ENCODE peak calls at places on chromosomes 2 and 18, in four cellular contexts. X is Daoy, S is fibroblast of lung, E is left lung. D is an unnamed sample.

GRCh38 chr2:10977636-10978035 is 65.9 kb downstream of the KCNF1 start:
- DNase-seq in X (no peak), S (peak), E (no peak), D (no peak)

GRCh38 chr2:109260886-109261700 is 132.1 kb downstream of the SH3RF3 start:
- DNase-seq in X (peak), S (no peak), E (no peak), D (no peak)

GRCh38 chr2:109644571-109645275 is 30.6 kb downstream of the SOWAHC start:
- DNase-seq in X (no peak), S (no peak), E (peak), D (no peak)

GRCh38 chr2:180507028-180507427 is 473.4 kb upstream of the UBE2E3 start:
- DNase-seq in X (no peak), S (no peak), E (no peak), D (no peak)

GRCh38 chr18:48133675-48134251 is 203.3 kb upstream of the SMAD2 start:
- DNase-seq in X (peak), S (peak), E (peak), D (no peak)

GRCh38 chr2:183995632-183996031 is 602.7 kb upstream of the ZNF804A start:
- DNase-seq in X (no peak), S (peak), E (no peak), D (no peak)

GRCh38 chr2:230869691-230870543 is 5.2 kb downstream of the ITM2C start:
- DNase-seq in X (no peak), S (no peak), E (no peak), D (no peak)

GRCh38 chr2:219073413-219074129 is 12.8 kb upstream of the IHH start:
- DNase-seq in X (peak), S (peak), E (no peak), D (no peak)

GRCh38 chr2:98768765-98769476 is 38.0 kb upstream of the MGAT4A start:
- DNase-seq in X (peak), S (peak), E (no peak), D (peak)

D was measured in immature natural killer cell.